ENCODE peak calls at places on chromosomes 11 and 22, in five cellular contexts. S is H1, M is heart left ventricle, B is HFF-Myc, X is cardiac fibroblast. Y is an unnamed sample.

GRCh38 chr11:117818036-117818858 is 6.3 kb downstream of the FXYD2 start:
- DNase-seq in S (no peak), M (no peak), B (no peak), X (peak), Y (no peak)

GRCh38 chr11:106585061-106585460 is 433.2 kb downstream of the GUCY1A2 start:
- DNase-seq in S (no peak), M (no peak), B (peak), X (peak), Y (peak)

GRCh38 chr11:75955443-75955842 is 140.4 kb downstream of the UVRAG start:
- DNase-seq in S (no peak), M (no peak), B (no peak), X (no peak), Y (no peak)

GRCh38 chr11:28581286-28582242 is 473.4 kb downstream of the METTL15 start:
- DNase-seq in S (no peak), M (no peak), B (no peak), X (peak), Y (peak)

GRCh38 chr22:31155425-31155824 is 4.6 kb upstream of the RNF185 start:
- DNase-seq in S (no peak), M (no peak), B (no peak), X (peak), Y (peak)

GRCh38 chr11:93194673-93195291 is 3.0 kb downstream of the SLC36A4 start:
- DNase-seq in S (no peak), M (no peak), B (no peak), X (no peak), Y (no peak)

GRCh38 chr11:36371590-36371989 is 75.5 kb downstream of the PRR5L start:
- DNase-seq in S (no peak), M (no peak), B (no peak), X (no peak), Y (no peak)

GRCh38 chr11:45096636-45097035 is 49.8 kb upstream of the PRDM11 start:
- DNase-seq in S (peak), M (peak), B (no peak), X (no peak), Y (no peak)

GRCh38 chr11:1297576-1298473 is 11.6 kb downstream of the TOLLIP start:
- DNase-seq in S (no peak), M (no peak), B (no peak), X (no peak), Y (no peak)

GRCh38 chr11:102914238-102915043 is 39.7 kb upstream of the MMP12 start:
- DNase-seq in S (peak), M (no peak), B (peak), X (peak), Y (peak)

GRCh38 chr11:113553905-113554304 is 78.7 kb upstream of the DRD2 start:
- DNase-seq in S (no peak), M (no peak), B (no peak), X (no peak), Y (no peak)

GRCh38 chr11:68598816-68599653 is 85.3 kb upstream of the GAL start:
- DNase-seq in S (peak), M (no peak), B (no peak), X (no peak), Y (peak)

GRCh38 chr11:75920886-75921285 is 105.9 kb downstream of the UVRAG start:
- DNase-seq in S (no peak), M (no peak), B (no peak), X (no peak), Y (no peak)

GRCh38 chr22:29445508-29445907 is 7.1 kb downstream of the RFPL1 start:
- DNase-seq in S (no peak), M (no peak), B (no peak), X (no peak), Y (no peak)

GRCh38 chr11:111604392-111605009 is 2.3 kb downstream of the SIK2 start:
- DNase-seq in S (no peak), M (no peak), B (no peak), X (peak), Y (peak)

GRCh38 chr11:504053-504993 is 2.7 kb downstream of the RNH1 start:
- DNase-seq in S (no peak), M (no peak), B (no peak), X (peak), Y (peak)

GRCh38 chr11:15965562-15966250 is 390.6 kb downstream of the SOX6 start:
- DNase-seq in S (no peak), M (no peak), B (no peak), X (no peak), Y (no peak)

GRCh38 chr11:11351042-11351586 is 1.9 kb downstream of the CSNK2A3 start:
- DNase-seq in S (no peak), M (no peak), B (no peak), X (no peak), Y (peak)

GRCh38 chr22:35116269-35116668 is 50.3 kb downstream of the ISX start:
- DNase-seq in S (no peak), M (no peak), B (no peak), X (no peak), Y (no peak)

GRCh38 chr11:84236436-84236835 is 950.3 kb upstream of the CCDC90B start:
- DNase-seq in S (no peak), M (no peak), B (no peak), X (no peak), Y (no peak)

GRCh38 chr11:104916442-104916841 is 18.2 kb upstream of the CASP12 start:
- DNase-seq in S (no peak), M (no peak), B (no peak), X (no peak), Y (peak)

GRCh38 chr11:108584973-108585372 is 8.6 kb downstream of the EXPH5 start:
- DNase-seq in S (no peak), M (no peak), B (no peak), X (no peak), Y (no peak)

GRCh38 chr11:62193954-62194353 is 3.9 kb downstream of the SCGB1D1 start:
- DNase-seq in S (peak), M (no peak), B (no peak), X (peak), Y (no peak)

GRCh38 chr11:35792148-35792845 is 129.7 kb downstream of the TRIM44 start:
- DNase-seq in S (no peak), M (no peak), B (no peak), X (no peak), Y (no peak)

GRCh38 chr11:75285776-75286360 is 45.3 kb downstream of the TPBGL start:
- DNase-seq in S (no peak), M (no peak), B (no peak), X (no peak), Y (no peak)

GRCh38 chr11:70483077-70483861 is 84.9 kb downstream of the CTTN start:
- DNase-seq in S (no peak), M (peak), B (no peak), X (peak), Y (peak)

GRCh38 chr11:65111537-65112225 is at the start of gene TM7SF2:
- DNase-seq in S (peak), M (peak), B (no peak), X (peak), Y (peak)

GRCh38 chr11:90222152-90222458 is 744 bp downstream of the CHORDC1 start:
- DNase-seq in S (no peak), M (no peak), B (no peak), X (no peak), Y (no peak)

GRCh38 chr11:18203723-18204122 is 31.1 kb downstream of the MRGPRX4 start:
- DNase-seq in S (peak), M (no peak), B (peak), X (peak), Y (peak)

GRCh38 chr11:17921620-17922473 is 91.0 kb downstream of the SERGEF start:
- DNase-seq in S (no peak), M (no peak), B (peak), X (peak), Y (peak)

GRCh38 chr11:96161271-96162089 is 181.5 kb downstream of the MAML2 start:
- DNase-seq in S (no peak), M (no peak), B (no peak), X (peak), Y (peak)

GRCh38 chr11:34174411-34175041 is 69.1 kb downstream of the NAT10 start:
- DNase-seq in S (peak), M (peak), B (no peak), X (peak), Y (peak)

GRCh38 chr22:43971112-43971511 is 15.9 kb downstream of the SAMM50 start:
- DNase-seq in S (no peak), M (no peak), B (no peak), X (no peak), Y (no peak)

GRCh38 chr22:43967069-43967468 is 11.8 kb downstream of the SAMM50 start:
- DNase-seq in S (no peak), M (no peak), B (no peak), X (no peak), Y (no peak)

GRCh38 chr22:43969021-43969878 is 14.0 kb downstream of the SAMM50 start:
- DNase-seq in S (no peak), M (no peak), B (no peak), X (no peak), Y (no peak)

GRCh38 chr22:43970037-43970747 is 14.9 kb downstream of the SAMM50 start:
- DNase-seq in S (no peak), M (no peak), B (no peak), X (no peak), Y (no peak)

GRCh38 chr22:43968614-43969013 is 13.4 kb downstream of the SAMM50 start:
- DNase-seq in S (no peak), M (no peak), B (no peak), X (no peak), Y (no peak)
- TF ChIP-seq CTCF in S (no peak), M (no peak), B (no peak), X (no peak), Y (no peak)

GRCh38 chr22:44146088-44146861 is 34.5 kb upstream of the PARVG start:
- DNase-seq in S (peak), M (no peak), B (no peak), X (no peak), Y (peak)

GRCh38 chr22:44144046-44144569 is 36.6 kb upstream of the PARVG start:
- DNase-seq in S (no peak), M (no peak), B (no peak), X (no peak), Y (no peak)

GRCh38 chr22:44145544-44145943 is 35.2 kb upstream of the PARVG start:
- DNase-seq in S (no peak), M (peak), B (no peak), X (no peak), Y (no peak)

GRCh38 chr22:44147821-44148574 is 32.7 kb upstream of the PARVG start:
- DNase-seq in S (peak), M (no peak), B (no peak), X (no peak), Y (no peak)

DNA sequence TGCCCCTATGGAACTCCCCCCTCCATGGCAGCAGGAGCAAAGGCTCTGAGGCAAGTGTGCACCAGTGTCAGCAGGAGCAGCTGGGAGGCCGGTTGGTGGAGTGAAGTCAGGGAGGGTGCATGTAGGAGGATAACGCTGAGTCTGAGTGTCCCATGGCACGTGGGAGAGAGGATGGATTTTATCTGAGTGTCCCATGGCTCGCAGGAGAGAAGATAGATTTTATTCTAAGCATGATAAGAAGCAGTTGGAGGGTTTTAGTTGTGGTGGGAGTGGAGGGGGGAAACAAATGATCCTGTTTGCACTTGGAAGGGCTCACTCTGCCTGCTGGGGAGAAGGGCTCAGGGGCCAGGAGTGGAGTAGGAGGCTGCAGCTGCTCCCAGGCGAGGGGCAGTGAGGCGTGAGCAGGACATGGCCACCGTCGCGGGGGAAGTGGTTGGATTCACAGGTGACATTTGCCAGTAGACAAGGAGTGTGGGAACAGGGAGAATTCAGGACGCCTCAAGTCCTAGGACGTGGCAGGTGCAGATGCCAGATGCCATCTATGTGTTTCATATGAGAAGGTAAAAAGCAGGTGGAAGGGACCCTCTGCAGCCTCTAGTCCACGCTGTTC is 33.6 kb upstream of the PARVG start:
- DNase-seq in S (peak), M (no peak), B (no peak), X (no peak), Y (no peak)
- H3K4me3 ChIP-seq in S (no peak), M (no peak), B (no peak), X (no peak), Y (no peak)

DNA sequence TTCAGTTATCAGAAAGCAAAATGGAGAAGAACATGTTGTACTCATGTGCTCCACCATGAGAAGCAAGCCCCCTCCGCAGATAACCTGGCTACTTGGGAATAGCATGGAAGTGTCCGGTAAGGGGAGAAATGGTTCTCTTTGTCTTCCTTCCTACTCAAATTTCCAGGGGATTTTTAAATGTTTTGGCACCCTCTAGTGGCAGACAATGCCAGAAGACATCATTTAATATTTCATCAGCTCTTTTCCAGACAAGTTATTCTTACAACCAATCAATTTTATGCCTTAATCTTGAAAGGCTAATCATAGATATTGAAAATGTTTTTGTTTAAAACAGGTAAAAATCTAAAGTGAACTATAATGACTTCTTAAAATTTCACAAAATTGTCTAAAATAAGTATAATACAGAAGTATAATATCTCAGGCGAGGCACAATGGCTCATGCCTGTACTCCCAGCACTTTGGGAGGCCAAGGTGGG is 15.7 kb downstream of the CRTAM start:
- DNase-seq in S (peak), M (peak), B (peak), X (peak), Y (peak)
- TF ChIP-seq CTCF in S (peak), M (peak), B (peak), X (peak), Y (peak)

GRCh38 chr22:42553475-42554361 is at the start of gene SERHL2:
- DNase-seq in S (peak), M (peak), B (peak), X (peak), Y (peak)
- H3K4me3 ChIP-seq in S (peak), M (peak), B (peak), X (peak), Y (peak)

GRCh38 chr11:19579957-19580356 is 132.7 kb upstream of the NAV2 start:
- DNase-seq in S (no peak), M (no peak), B (no peak), X (no peak), Y (no peak)

GRCh38 chr11:19576903-19577302 is 135.7 kb upstream of the NAV2 start:
- DNase-seq in S (no peak), M (no peak), B (no peak), X (no peak), Y (no peak)

GRCh38 chr11:19577849-19578619 is 134.6 kb upstream of the NAV2 start:
- DNase-seq in S (no peak), M (peak), B (peak), X (peak), Y (peak)

GRCh38 chr11:19577391-19577831 is 135.2 kb upstream of the NAV2 start:
- DNase-seq in S (no peak), M (peak), B (no peak), X (peak), Y (no peak)

GRCh38 chr11:19578871-19579270 is 133.8 kb upstream of the NAV2 start:
- DNase-seq in S (no peak), M (no peak), B (no peak), X (no peak), Y (no peak)
- TF ChIP-seq CTCF in S (no peak), M (no peak), B (no peak), X (no peak), Y (no peak)

Y was measured in fibroblast of mammary gland.